ENCODE peak calls at places on chromosomes 7 and 10, in seven cellular contexts. One of them, this sample, is unnamed.
A peak's percentile ranks its signal among the peaks of the same experiment; 100 is the strongest.

GRCh38 chr10:33617381-33617780 is 282.9 kb upstream of the NRP1 start:
- DNase-seq in BE2C: no peak
- DNase-seq in activated CD4-positive, alpha-beta memory T cell treated with anti-CD3 and anti-CD28 coated beads for 36 hours: no peak
- DNase-seq in GOT3: no peak
- DNase-seq in activated CD4-positive, alpha-beta T cell treated with anti-CD3 and anti-CD28 coated beads, Interleukin-2, amount 50 U/mL, for 1 hour: no peak
- DNase-seq in fibroblast of pulmonary artery: peak; percentile 27
- DNase-seq in foreskin fibroblast: peak; percentile 36
- DNase-seq in this sample: no peak

GRCh38 chr7:80288175-80289122 is 153.8 kb downstream of the GNAI1 start:
- DNase-seq in BE2C: no peak
- DNase-seq in activated CD4-positive, alpha-beta memory T cell treated with anti-CD3 and anti-CD28 coated beads for 36 hours: no peak
- DNase-seq in GOT3: no peak
- DNase-seq in activated CD4-positive, alpha-beta T cell treated with anti-CD3 and anti-CD28 coated beads, Interleukin-2, amount 50 U/mL, for 1 hour: no peak
- DNase-seq in fibroblast of pulmonary artery: no peak
- DNase-seq in foreskin fibroblast: no peak
- DNase-seq in this sample: no peak

GRCh38 chr10:91883549-91884542 is 25.4 kb downstream of the FGFBP3 start:
- DNase-seq in BE2C: no peak
- DNase-seq in activated CD4-positive, alpha-beta memory T cell treated with anti-CD3 and anti-CD28 coated beads for 36 hours: no peak
- DNase-seq in GOT3: no peak
- DNase-seq in activated CD4-positive, alpha-beta T cell treated with anti-CD3 and anti-CD28 coated beads, Interleukin-2, amount 50 U/mL, for 1 hour: no peak
- DNase-seq in fibroblast of pulmonary artery: peak; percentile 73
- DNase-seq in foreskin fibroblast: peak; percentile 69
- DNase-seq in this sample: no peak

GRCh38 chr7:16531682-16532081 is 5.1 kb downstream of the LRRC72 start:
- DNase-seq in BE2C: no peak
- DNase-seq in activated CD4-positive, alpha-beta memory T cell treated with anti-CD3 and anti-CD28 coated beads for 36 hours: no peak
- DNase-seq in GOT3: no peak
- DNase-seq in activated CD4-positive, alpha-beta T cell treated with anti-CD3 and anti-CD28 coated beads, Interleukin-2, amount 50 U/mL, for 1 hour: no peak
- DNase-seq in fibroblast of pulmonary artery: no peak
- DNase-seq in foreskin fibroblast: no peak
- DNase-seq in this sample: no peak

GRCh38 chr7:82677064-82677463 is 233.5 kb upstream of the CACNA2D1 start:
- DNase-seq in BE2C: peak; percentile 18
- DNase-seq in activated CD4-positive, alpha-beta memory T cell treated with anti-CD3 and anti-CD28 coated beads for 36 hours: no peak
- DNase-seq in GOT3: no peak
- DNase-seq in activated CD4-positive, alpha-beta T cell treated with anti-CD3 and anti-CD28 coated beads, Interleukin-2, amount 50 U/mL, for 1 hour: no peak
- DNase-seq in fibroblast of pulmonary artery: no peak
- DNase-seq in foreskin fibroblast: no peak
- DNase-seq in this sample: no peak

GRCh38 chr10:47325303-47326291 is 3.3 kb downstream of the GDF2 start:
- DNase-seq in BE2C: no peak
- DNase-seq in activated CD4-positive, alpha-beta memory T cell treated with anti-CD3 and anti-CD28 coated beads for 36 hours: peak; percentile 1
- DNase-seq in GOT3: no peak
- DNase-seq in activated CD4-positive, alpha-beta T cell treated with anti-CD3 and anti-CD28 coated beads, Interleukin-2, amount 50 U/mL, for 1 hour: no peak
- DNase-seq in fibroblast of pulmonary artery: no peak
- DNase-seq in foreskin fibroblast: no peak
- DNase-seq in this sample: no peak

GRCh38 chr10:118922226-118922625 is 107.3 kb upstream of the NANOS1 start:
- DNase-seq in BE2C: no peak
- DNase-seq in activated CD4-positive, alpha-beta memory T cell treated with anti-CD3 and anti-CD28 coated beads for 36 hours: no peak
- DNase-seq in GOT3: no peak
- DNase-seq in activated CD4-positive, alpha-beta T cell treated with anti-CD3 and anti-CD28 coated beads, Interleukin-2, amount 50 U/mL, for 1 hour: no peak
- DNase-seq in fibroblast of pulmonary artery: no peak
- DNase-seq in foreskin fibroblast: peak; percentile 31
- DNase-seq in this sample: no peak

GRCh38 chr7:94874036-94874745 is 33.2 kb upstream of the PPP1R9A start:
- DNase-seq in BE2C: no peak
- DNase-seq in activated CD4-positive, alpha-beta memory T cell treated with anti-CD3 and anti-CD28 coated beads for 36 hours: no peak
- DNase-seq in GOT3: no peak
- DNase-seq in activated CD4-positive, alpha-beta T cell treated with anti-CD3 and anti-CD28 coated beads, Interleukin-2, amount 50 U/mL, for 1 hour: no peak
- DNase-seq in fibroblast of pulmonary artery: no peak
- DNase-seq in foreskin fibroblast: no peak
- DNase-seq in this sample: no peak

GRCh38 chr10:75770634-75771081 is 339.2 kb downstream of the LRMDA start:
- DNase-seq in BE2C: no peak
- DNase-seq in activated CD4-positive, alpha-beta memory T cell treated with anti-CD3 and anti-CD28 coated beads for 36 hours: no peak
- DNase-seq in GOT3: no peak
- DNase-seq in activated CD4-positive, alpha-beta T cell treated with anti-CD3 and anti-CD28 coated beads, Interleukin-2, amount 50 U/mL, for 1 hour: no peak
- DNase-seq in fibroblast of pulmonary artery: peak; percentile 12
- DNase-seq in foreskin fibroblast: peak; percentile 56
- DNase-seq in this sample: no peak

GRCh38 chr7:585873-586272 is 66.2 kb upstream of the PDGFA start:
- DNase-seq in BE2C: no peak
- DNase-seq in activated CD4-positive, alpha-beta memory T cell treated with anti-CD3 and anti-CD28 coated beads for 36 hours: no peak
- DNase-seq in GOT3: no peak
- DNase-seq in activated CD4-positive, alpha-beta T cell treated with anti-CD3 and anti-CD28 coated beads, Interleukin-2, amount 50 U/mL, for 1 hour: no peak
- DNase-seq in fibroblast of pulmonary artery: no peak
- DNase-seq in foreskin fibroblast: no peak
- DNase-seq in this sample: no peak

GRCh38 chr7:138243430-138243829 is 167.2 kb downstream of the AKR1D1 start:
- DNase-seq in BE2C: peak; percentile 53
- DNase-seq in activated CD4-positive, alpha-beta memory T cell treated with anti-CD3 and anti-CD28 coated beads for 36 hours: no peak
- DNase-seq in GOT3: no peak
- DNase-seq in activated CD4-positive, alpha-beta T cell treated with anti-CD3 and anti-CD28 coated beads, Interleukin-2, amount 50 U/mL, for 1 hour: no peak
- DNase-seq in fibroblast of pulmonary artery: peak; percentile 68
- DNase-seq in foreskin fibroblast: no peak
- DNase-seq in this sample: no peak

GRCh38 chr7:143900230-143900766 is 1.7 kb downstream of the TCAF1 start:
- DNase-seq in BE2C: no peak
- DNase-seq in activated CD4-positive, alpha-beta memory T cell treated with anti-CD3 and anti-CD28 coated beads for 36 hours: no peak
- DNase-seq in GOT3: no peak
- DNase-seq in activated CD4-positive, alpha-beta T cell treated with anti-CD3 and anti-CD28 coated beads, Interleukin-2, amount 50 U/mL, for 1 hour: no peak
- DNase-seq in fibroblast of pulmonary artery: no peak
- DNase-seq in foreskin fibroblast: peak; percentile 74
- DNase-seq in this sample: no peak